ENCODE peak calls at places on chromosomes 3 and 15, in six cellular contexts. U, E, K, Z, Y and M are unnamed samples.
A peak's percentile ranks its signal among the peaks of the same experiment; 100 is the strongest.

GRCh38 chr3:55682461-55682860 is 195.4 kb upstream of the WNT5A start:
- DNase-seq in U (no peak), Y (no peak), Z (no peak), K (no peak), E (no peak), M (no peak)

GRCh38 chr3:23055733-23056376 is 147.3 kb upstream of the UBE2E2 start:
- DNase-seq in Z (no peak), K (no peak), Y (no peak), U (no peak), E (no peak), M (no peak)

GRCh38 chr15:55742927-55743614 is at the start of gene PRTG:
- DNase-seq in K (peak; percentile 72), U (peak; percentile 41), Y (peak; percentile 45), Z (no peak), E (peak; percentile 76), M (peak; percentile 28)

GRCh38 chr3:23479615-23480323 is 276.6 kb downstream of the UBE2E2 start:
- DNase-seq in E (no peak), K (no peak), U (no peak), Z (no peak), Y (no peak), M (no peak)

GRCh38 chr3:100260081-100260684 is 609 bp upstream of the TBC1D23 start:
- DNase-seq in E (no peak), Y (peak; percentile 61), Z (no peak), K (peak; percentile 35), U (no peak), M (no peak)

GRCh38 chr15:66673410-66674322 is 28.4 kb upstream of the SMAD6 start:
- DNase-seq in K (no peak), U (no peak), Z (no peak), Y (peak; percentile 94), E (peak; percentile 96), M (no peak)

GRCh38 chr15:26028086-26028740 is 165.1 kb upstream of the ATP10A start:
- DNase-seq in Z (no peak), E (no peak), K (no peak), U (no peak), Y (no peak), M (no peak)

GRCh38 chr3:172591876-172592771 is 68.9 kb upstream of the TNFSF10 start:
- DNase-seq in Z (peak; percentile 96), U (no peak), K (no peak), E (no peak), Y (peak; percentile 9), M (peak; percentile 33)

GRCh38 chr15:78716651-78717050 is 75.6 kb upstream of the CHRNB4 start:
- DNase-seq in K (no peak), U (no peak), Y (no peak), E (no peak), Z (no peak), M (no peak)

GRCh38 chr3:127675651-127676391 is 3.1 kb downstream of the ABTB1 start:
- DNase-seq in U (no peak), K (no peak), Y (no peak), E (peak; percentile 39), Z (no peak), M (no peak)

GRCh38 chr15:81336568-81336967 is 12.6 kb upstream of the STARD5 start:
- DNase-seq in Y (peak; percentile 35), K (peak; percentile 12), Z (no peak), U (no peak), E (peak; percentile 32), M (no peak)

GRCh38 chr3:107632576-107632975 is 109.8 kb downstream of the BBX start:
- DNase-seq in K (no peak), Z (no peak), U (no peak), E (no peak), Y (no peak), M (no peak)

GRCh38 chr3:78091478-78092119 is 1051.7 kb downstream of the ROBO2 start:
- DNase-seq in K (no peak), Z (no peak), Y (no peak), U (no peak), E (no peak), M (no peak)

GRCh38 chr3:36957072-36957471 is 12.2 kb upstream of the TRANK1 start:
- DNase-seq in Y (peak; percentile 55), E (peak; percentile 65), U (no peak), K (no peak), Z (no peak), M (no peak)

GRCh38 chr3:58536501-58537411 is at the start of gene ACOX2:
- DNase-seq in U (no peak), Y (no peak), K (no peak), Z (no peak), E (no peak), M (no peak)

GRCh38 chr3:15038306-15038705 is 26.8 kb downstream of the MRPS25 start:
- DNase-seq in Z (no peak), U (no peak), E (no peak), K (no peak), Y (no peak), M (no peak)
- TF ChIP-seq POLR2AphosphoS5 in Z (no peak), U (no peak), E (no peak), K (no peak), Y (no peak), M (no peak)

DNA sequence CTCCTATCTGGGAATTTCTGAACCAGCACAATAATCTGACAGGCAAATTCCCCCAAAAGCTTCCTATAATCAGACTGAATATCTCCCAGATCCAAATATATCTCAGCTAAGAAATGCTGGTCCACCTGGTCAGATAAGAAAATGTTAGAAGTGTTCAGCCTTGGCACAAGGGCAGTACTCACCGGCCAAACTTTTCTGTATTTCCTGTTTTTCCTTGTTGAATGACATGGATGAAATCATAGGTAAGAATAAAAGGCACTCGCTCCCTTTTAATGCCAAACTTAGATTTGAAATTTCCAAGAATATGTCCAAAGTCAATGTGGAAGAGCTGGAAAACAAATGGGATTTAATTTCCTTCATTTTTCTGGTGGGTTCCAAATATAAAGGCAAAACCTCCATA is 48.9 kb downstream of the FAIM start:
- DNase-seq in K (no peak), Y (no peak), E (no peak), Z (no peak), U (no peak), M (no peak)
- TF ChIP-seq TAF1 in K (no peak), Y (no peak), E (no peak), Z (no peak), U (no peak), M (no peak)

GRCh38 chr3:123961508-123961856 is 453 bp upstream of the CCDC14 start:
- DNase-seq in Y (no peak), U (no peak), K (no peak), E (no peak), Z (no peak), M (no peak)

GRCh38 chr3:123960791-123961507 is at the start of gene CCDC14:
- DNase-seq in Z (no peak), K (peak; percentile 92), Y (peak; percentile 84), U (peak; percentile 52), E (peak; percentile 91), M (peak; percentile 55)
- TF ChIP-seq POLR2A in Z (peak; percentile 80), K (peak; percentile 75), Y (peak; percentile 86), U (peak; percentile 73), E (peak; percentile 86), M (peak; percentile 80)

GRCh38 chr3:150077107-150077506 is 106.4 kb upstream of the PFN2 start:
- DNase-seq in U (no peak), Z (no peak), K (no peak), E (no peak), Y (no peak), M (no peak)

GRCh38 chr3:150078983-150079739 is 108.5 kb upstream of the PFN2 start:
- DNase-seq in Y (no peak), Z (no peak), E (no peak), K (no peak), U (no peak), M (no peak)

GRCh38 chr3:150076443-150076842 is 105.7 kb upstream of the PFN2 start:
- DNase-seq in E (no peak), U (no peak), Y (no peak), K (no peak), Z (no peak), M (no peak)

GRCh38 chr3:150075417-150075865 is 104.7 kb upstream of the PFN2 start:
- DNase-seq in E (no peak), Z (no peak), Y (no peak), K (no peak), U (no peak), M (no peak)

GRCh38 chr3:150077581-150078247 is 107.0 kb upstream of the PFN2 start:
- DNase-seq in U (no peak), K (no peak), Z (no peak), E (no peak), Y (no peak), M (no peak)
- TF ChIP-seq POLR2AphosphoS5 in U (no peak), K (no peak), Z (no peak), E (no peak), Y (no peak), M (no peak)

GRCh38 chr3:12486001-12486400 is 1.7 kb downstream of the TSEN2 start:
- DNase-seq in Y (no peak), K (no peak), E (no peak), Z (no peak), U (no peak), M (no peak)

GRCh38 chr3:12484983-12485327 is 675 bp downstream of the TSEN2 start:
- DNase-seq in K (peak; percentile 25), Y (no peak), E (no peak), U (no peak), Z (no peak), M (no peak)

GRCh38 chr3:12484198-12484982 is at the start of gene TSEN2:
- DNase-seq in K (peak; percentile 87), Z (peak; percentile 88), U (peak; percentile 92), E (peak; percentile 98), Y (peak; percentile 100), M (peak; percentile 94)

GRCh38 chr3:12483872-12484197 is 445 bp upstream of the TSEN2 start:
- DNase-seq in Z (no peak), U (no peak), Y (no peak), K (no peak), E (no peak), M (no peak)

GRCh38 chr3:12483364-12483763 is 916 bp upstream of the TSEN2 start:
- DNase-seq in U (no peak), Z (no peak), Y (no peak), E (no peak), K (no peak), M (no peak)
- TF ChIP-seq TAF1 in U (no peak), Z (no peak), Y (no peak), E (no peak), K (no peak), M (no peak)

GRCh38 chr15:23570466-23570865 is 5.0 kb downstream of the MKRN3 start:
- DNase-seq in K (peak; percentile 68), Y (no peak), U (no peak), E (no peak), Z (no peak), M (no peak)

GRCh38 chr15:23576034-23576433 is 10.6 kb downstream of the MKRN3 start:
- DNase-seq in Z (no peak), Y (no peak), K (no peak), U (no peak), E (no peak), M (no peak)

GRCh38 chr15:23574742-23575141 is 9.3 kb downstream of the MKRN3 start:
- DNase-seq in U (no peak), Z (no peak), E (no peak), K (no peak), Y (no peak), M (no peak)

GRCh38 chr15:23569513-23569912 is 4.0 kb downstream of the MKRN3 start:
- DNase-seq in Z (no peak), E (no peak), Y (no peak), U (no peak), K (no peak), M (no peak)

GRCh38 chr15:23572844-23573243 is 7.4 kb downstream of the MKRN3 start:
- DNase-seq in E (no peak), U (no peak), Z (no peak), Y (no peak), K (no peak), M (no peak)
- TF ChIP-seq POLR2A in E (no peak), U (no peak), Z (no peak), Y (no peak), K (no peak), M (no peak)

GRCh38 chr3:33115024-33115768 is 1.4 kb downstream of the CRTAP start:
- DNase-seq in Y (peak; percentile 65), Z (no peak), K (no peak), E (no peak), U (no peak), M (no peak)
- TF ChIP-seq POLR2AphosphoS5 in Y (no peak), Z (no peak), K (no peak), E (no peak), U (no peak), M (no peak)